ENCODE peak calls at places on chromosome 1, in nine cellular contexts. A is K562; F is cardiac muscle cell; B is lower leg skin; C is activated T-helper 9 cell treated with anti-CD3 and anti-CD28 coated beads, Interleukin-2, amount 50 U/mL, for 16 hours; P is RWPE1; V is MV-4-11; X is cardiac fibroblast; I is hippocampal formation. K is an unnamed sample.

GRCh38 chr1:168520052-168520751 is 23.6 kb downstream of the XCL2 start:
- DNase-seq in A (no peak), F (no peak), B (no peak), C (no peak), P (no peak), V (peak; percentile 51), X (no peak), I (no peak), K (peak; percentile 75)

GRCh38 chr1:181251713-181252075 is 163.2 kb downstream of the IER5 start:
- DNase-seq in A (no peak), F (no peak), B (no peak), C (no peak), P (no peak), V (no peak), X (no peak), I (no peak), K (no peak)

GRCh38 chr1:222105861-222106260 is 364.0 kb upstream of the DUSP10 start:
- DNase-seq in A (no peak), F (no peak), B (no peak), C (no peak), P (no peak), V (no peak), X (no peak), I (no peak), K (no peak)

GRCh38 chr1:168297019-168297418 is 16.3 kb downstream of the TBX19 start:
- DNase-seq in A (no peak), F (no peak), B (no peak), C (no peak), P (no peak), V (no peak), X (no peak), I (no peak), K (no peak)

GRCh38 chr1:14742181-14742980 is 143.9 kb downstream of the KAZN start:
- DNase-seq in A (no peak), F (peak; percentile 93), B (no peak), C (no peak), P (peak; percentile 80), V (peak; percentile 96), X (peak; percentile 89), I (peak; percentile 20), K (no peak)

GRCh38 chr1:28031173-28031572 is 57.2 kb downstream of the EYA3 start:
- DNase-seq in A (no peak), F (no peak), B (no peak), C (no peak), P (no peak), V (no peak), X (peak; percentile 27), I (no peak), K (no peak)

GRCh38 chr1:90718411-90719320 is 1.6 kb upstream of the BARHL2 start:
- DNase-seq in A (no peak), F (no peak), B (no peak), C (no peak), P (no peak), V (no peak), X (peak; percentile 9), I (no peak), K (no peak)

GRCh38 chr1:177278626-177279390 is 108.0 kb downstream of the BRINP2 start:
- DNase-seq in A (no peak), F (peak; percentile 63), B (no peak), C (no peak), P (peak; percentile 23), V (no peak), X (peak; percentile 55), I (no peak), K (no peak)

GRCh38 chr1:21278208-21278861 is 11.9 kb downstream of the ECE1 start:
- DNase-seq in A (no peak), F (peak; percentile 79), B (no peak), C (no peak), P (no peak), V (no peak), X (peak; percentile 68), I (no peak), K (no peak)

GRCh38 chr1:2003564-2004131 is at the start of gene CFAP74:
- DNase-seq in A (peak; percentile 88), F (peak; percentile 83), B (no peak), C (no peak), P (no peak), V (peak; percentile 28), X (peak; percentile 25), I (peak; percentile 1), K (no peak)

GRCh38 chr1:227734546-227734857 is 600 bp downstream of the JMJD4 start:
- DNase-seq in A (no peak), F (no peak), B (no peak), C (no peak), P (no peak), V (no peak), X (no peak), I (no peak), K (no peak)

GRCh38 chr1:175679931-175680652 is 63.3 kb downstream of the TNR start:
- DNase-seq in A (no peak), F (no peak), B (peak; percentile 50), C (no peak), P (no peak), V (peak; percentile 57), X (no peak), I (peak; percentile 84), K (no peak)

GRCh38 chr1:170885551-170885950 is 49.8 kb upstream of the MROH9 start:
- DNase-seq in A (no peak), F (no peak), B (no peak), C (no peak), P (no peak), V (peak; percentile 62), X (peak; percentile 31), I (no peak), K (no peak)

GRCh38 chr1:192703283-192704206 is 67.6 kb downstream of the RGS13 start:
- DNase-seq in A (no peak), F (no peak), B (no peak), C (no peak), P (no peak), V (no peak), X (no peak), I (no peak), K (no peak)

GRCh38 chr1:236394905-236395779 is 1.1 kb downstream of the EDARADD start:
- DNase-seq in A (peak; percentile 76), F (peak; percentile 34), B (peak; percentile 88), C (peak; percentile 38), P (peak; percentile 36), V (no peak), X (peak; percentile 9), I (no peak), K (no peak)

GRCh38 chr1:209808059-209808494 is 2.1 kb upstream of the IRF6 start:
- DNase-seq in A (peak; percentile 84), F (peak; percentile 95), B (no peak), C (no peak), P (peak; percentile 92), V (peak; percentile 56), X (peak; percentile 98), I (no peak), K (no peak)